ENCODE peak calls at places on chromosomes 11 and 22, in five cellular contexts. P is esophagus muscularis mucosa, L is A549, Q is sigmoid colon, A is heart left ventricle. M is an unnamed sample.
A peak's percentile ranks its signal among the peaks of the same experiment; 100 is the strongest.

GRCh38 chr11:10019906-10020682 is 273.9 kb downstream of the SBF2 start:
- DNase-seq in P (no peak), L (no peak), Q (no peak), A (peak; percentile 15), M (peak; percentile 72)

GRCh38 chr11:117230286-117230961 is 1.4 kb downstream of the PCSK7 start:
- DNase-seq in P (no peak), L (no peak), Q (peak; percentile 58), A (no peak), M (no peak)

GRCh38 chr11:100691886-100692285 is 4.8 kb downstream of the ARHGAP42 start:
- DNase-seq in P (no peak), L (no peak), Q (no peak), A (no peak), M (no peak)

GRCh38 chr22:39252461-39253391 is 7.9 kb upstream of the PDGFB start:
- DNase-seq in P (no peak), L (no peak), Q (no peak), A (no peak), M (no peak)

GRCh38 chr22:40436460-40437431 is 66.4 kb downstream of the SGSM3 start:
- DNase-seq in P (no peak), L (peak; percentile 29), Q (no peak), A (no peak), M (peak; percentile 48)

GRCh38 chr22:46007848-46008261 is 30.9 kb upstream of the WNT7B start:
- DNase-seq in P (no peak), L (no peak), Q (peak; percentile 96), A (peak; percentile 90), M (peak; percentile 38)

GRCh38 chr22:23397008-23397617 is 183.0 kb downstream of the IGLL1 start:
- DNase-seq in P (no peak), L (no peak), Q (peak; percentile 61), A (no peak), M (no peak)

GRCh38 chr11:13114566-13115465 is 105.7 kb downstream of the RASSF10 start:
- DNase-seq in P (peak; percentile 78), L (peak; percentile 45), Q (no peak), A (no peak), M (peak; percentile 58)

GRCh38 chr11:6681949-6682348 is 1.2 kb downstream of the MRPL17 start:
- DNase-seq in P (no peak), L (no peak), Q (no peak), A (no peak), M (no peak)

GRCh38 chr11:43419460-43419859 is 60.7 kb downstream of the TTC17 start:
- DNase-seq in P (no peak), L (peak; percentile 6), Q (no peak), A (no peak), M (peak; percentile 18)

GRCh38 chr11:69552951-69553350 is 71.5 kb downstream of the LINC01488 start:
- DNase-seq in P (no peak), L (no peak), Q (peak; percentile 40), A (no peak), M (no peak)

GRCh38 chr11:69551963-69552362 is 70.5 kb downstream of the LINC01488 start:
- DNase-seq in P (no peak), L (no peak), Q (peak; percentile 7), A (no peak), M (no peak)

GRCh38 chr11:69553416-69554357 is 72.2 kb downstream of the LINC01488 start:
- DNase-seq in P (no peak), L (no peak), Q (peak; percentile 45), A (no peak), M (no peak)

GRCh38 chr11:69546735-69547370 is 65.4 kb downstream of the LINC01488 start:
- DNase-seq in P (no peak), L (no peak), Q (peak; percentile 8), A (no peak), M (no peak)

DNA sequence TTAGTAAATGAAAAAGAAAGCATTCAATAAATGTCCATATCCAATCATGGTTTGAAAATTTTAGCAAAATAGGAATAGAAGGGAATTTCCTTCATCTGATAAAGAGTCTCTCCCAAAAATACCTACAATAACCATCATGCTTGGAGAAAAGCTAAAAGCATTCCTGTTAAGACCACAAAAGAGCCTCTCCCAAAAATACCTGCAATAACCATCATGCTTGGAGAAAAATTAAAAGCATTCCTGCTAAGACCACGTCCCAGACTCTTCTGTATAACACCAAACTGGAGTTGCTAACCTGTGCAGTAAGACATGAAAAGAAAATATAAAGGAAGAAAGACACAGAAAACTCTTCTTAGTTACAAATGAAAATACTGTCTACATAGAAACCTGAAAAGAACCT is 69.4 kb downstream of the LINC01488 start:
- DNase-seq in P (no peak), L (no peak), Q (no peak), A (no peak), M (no peak)
- H3K4me3 ChIP-seq in P (no peak overlapping the region), L (no peak overlapping the region), Q (no peak overlapping the region), A (no peak overlapping the region), M (no peak overlapping the region)

GRCh38 chr22:17085277-17086091 is 684 bp downstream of the IL17RA start:
- DNase-seq in P (no peak), L (no peak), Q (peak; percentile 72), A (no peak), M (peak; percentile 21)

GRCh38 chr22:17083811-17084540 is 824 bp upstream of the IL17RA start:
- DNase-seq in P (no peak), L (no peak), Q (no peak), A (no peak), M (no peak)

GRCh38 chr22:17086301-17086700 is 1.5 kb downstream of the IL17RA start:
- DNase-seq in P (no peak), L (no peak), Q (peak; percentile 63), A (no peak), M (no peak)

GRCh38 chr22:17083255-17083654 is 1.5 kb upstream of the IL17RA start:
- DNase-seq in P (no peak), L (no peak), Q (no peak), A (no peak), M (no peak)

GRCh38 chr22:17084554-17085276 is at the start of gene IL17RA:
- DNase-seq in P (peak; percentile 98), L (peak; percentile 26), Q (peak; percentile 94), A (peak; percentile 92), M (peak; percentile 92)
- TF ChIP-seq POLR2A in P (peak; percentile 52), L (peak; percentile 56), Q (peak; percentile 26), A (no peak), M (peak; percentile 81)

GRCh38 chr22:49150801-49151221 is 676.9 kb downstream of the BRD1 start:
- DNase-seq in P (no peak), L (no peak), Q (no peak), A (no peak), M (no peak)
- H3K4me1 ChIP-seq in P (no peaks in the 10 kb centered on the region), L (no peaks in the 10 kb centered on the region), Q (no peaks in the 10 kb centered on the region), A (no peaks in the 10 kb centered on the region), M (no peaks in the 10 kb centered on the region)

GRCh38 chr22:44184006-44184405 is 3.3 kb downstream of the PARVG start:
- DNase-seq in P (no peak), L (no peak), Q (no peak), A (no peak), M (no peak)
- H3K4me3 ChIP-seq in P (no peak overlapping the region), L (no peak overlapping the region), Q (no peak overlapping the region), A (no peak overlapping the region), M (no peak overlapping the region)

DNA sequence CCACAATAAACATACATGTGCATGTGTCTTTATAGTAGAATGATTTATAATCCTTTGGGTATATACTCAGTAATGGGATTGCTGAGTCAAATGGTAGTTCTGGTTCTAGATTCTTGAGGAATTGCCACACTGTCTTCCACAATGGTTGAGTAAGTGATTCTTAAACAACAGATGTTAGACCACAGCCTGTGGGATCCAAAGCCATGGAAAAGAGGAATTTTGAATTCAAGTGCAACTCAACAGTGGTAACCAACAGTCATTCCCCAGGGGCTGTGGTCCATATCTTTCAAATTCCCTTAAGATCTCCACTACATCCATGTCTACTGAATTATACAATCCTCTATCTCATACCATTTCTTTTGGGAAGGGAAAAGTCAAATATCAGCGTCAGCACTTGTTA is 321.5 kb downstream of the LARGE1 start:
- DNase-seq in P (no peak), L (no peak), Q (no peak), A (no peak), M (no peak)
- TF ChIP-seq POLR2A in P (no peak), L (no peak), Q (no peak), A (no peak), M (no peak)

GRCh38 chr11:68013611-68014156 is 3.6 kb downstream of the ALDH3B1 start:
- DNase-seq in P (no peak), L (no peak), Q (no peak), A (no peak), M (no peak)

GRCh38 chr11:68014157-68014965 is 4.2 kb downstream of the ALDH3B1 start:
- DNase-seq in P (no peak), L (peak; percentile 89), Q (peak; percentile 86), A (no peak), M (peak; percentile 54)

GRCh38 chr11:68011046-68011943 is 1.2 kb downstream of the ALDH3B1 start:
- DNase-seq in P (no peak), L (no peak), Q (no peak), A (no peak), M (no peak)

GRCh38 chr11:68012044-68012842 is 2.1 kb downstream of the ALDH3B1 start:
- DNase-seq in P (no peak), L (no peak), Q (no peak), A (no peak), M (no peak)

GRCh38 chr11:68012843-68013610 is 2.9 kb downstream of the ALDH3B1 start:
- DNase-seq in P (no peak), L (peak; percentile 82), Q (no peak), A (no peak), M (no peak)
- H3K4me1 ChIP-seq in P (peaks cover 80% of the 10 kb centered on the region), L (peaks cover 83% of the 10 kb centered on the region), Q (peaks cover 49% of the 10 kb centered on the region), A (peaks cover 14% of the 10 kb centered on the region), M (peaks cover 12% of the 10 kb centered on the region)

GRCh38 chr11:47121731-47122130 is 54.9 kb downstream of the ARFGAP2 start:
- DNase-seq in P (no peak), L (no peak), Q (no peak), A (no peak), M (no peak)

GRCh38 chr11:47123094-47123493 is 53.6 kb downstream of the ARFGAP2 start:
- DNase-seq in P (no peak), L (no peak), Q (no peak), A (no peak), M (no peak)

GRCh38 chr11:47125083-47125482 is 51.6 kb downstream of the ARFGAP2 start:
- DNase-seq in P (no peak), L (no peak), Q (no peak), A (no peak), M (no peak)

GRCh38 chr11:47127213-47127612 is 49.5 kb downstream of the ARFGAP2 start:
- DNase-seq in P (no peak), L (no peak), Q (no peak), A (no peak), M (no peak)

DNA sequence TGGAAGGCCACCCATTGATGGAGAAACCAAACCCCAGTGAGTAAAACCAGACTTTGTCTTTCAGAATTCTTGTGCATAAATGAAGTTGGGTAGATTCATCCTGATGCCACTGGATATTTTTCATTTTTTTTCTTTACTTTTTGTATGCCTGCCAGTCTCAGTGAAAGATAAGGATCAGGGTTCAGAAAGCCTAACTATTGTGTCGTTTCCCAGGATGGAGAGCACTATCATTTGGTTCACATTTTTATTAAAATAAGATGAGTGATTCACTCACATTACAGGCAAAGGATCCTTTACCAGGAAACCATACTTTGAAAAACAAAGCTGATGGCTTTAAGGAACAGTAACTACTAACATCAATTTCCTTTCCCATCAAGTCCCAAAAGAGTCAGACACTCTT is 52.0 kb downstream of the ARFGAP2 start:
- DNase-seq in P (no peak), L (no peak), Q (no peak), A (no peak), M (no peak)
- H3K4me3 ChIP-seq in P (no peak overlapping the region), L (no peak overlapping the region), Q (no peak overlapping the region), A (no peak overlapping the region), M (no peak overlapping the region)

M was measured in thyroid gland.